ENCODE peak calls at places on chromosomes 12 and 14, in four cellular contexts. A is foreskin fibroblast, Z is AG04450, U is AG09309. N is an unnamed sample.

GRCh38 chr14:58098507-58098906 is 53.5 kb downstream of the ARMH4 start:
- DNase-seq in A (no peak), Z (no peak), U (no peak), N (no peak)

GRCh38 chr14:105187116-105187515 is 6.0 kb upstream of the NUDT14 start:
- DNase-seq in A (no peak), Z (no peak), U (no peak), N (no peak)

GRCh38 chr14:91257328-91258020 is 13.0 kb upstream of the GPR68 start:
- DNase-seq in A (no peak), Z (no peak), U (no peak), N (no peak)

GRCh38 chr12:60209933-60210332 is 614.1 kb downstream of the SLC16A7 start:
- DNase-seq in A (no peak), Z (no peak), U (no peak), N (no peak)

GRCh38 chr14:65222434-65222833 is 120.1 kb upstream of the MAX start:
- DNase-seq in A (peak), Z (no peak), U (peak), N (no peak)

GRCh38 chr12:67661311-67662011 is 12.9 kb downstream of the DYRK2 start:
- DNase-seq in A (peak), Z (no peak), U (peak), N (no peak)

GRCh38 chr14:65156568-65157366 is 54.5 kb upstream of the MAX start:
- DNase-seq in A (peak), Z (peak), U (peak), N (no peak)

GRCh38 chr12:19388131-19388549 is 51.2 kb upstream of the AEBP2 start:
- DNase-seq in A (peak), Z (no peak), U (peak), N (no peak)

GRCh38 chr12:92059976-92060375 is 85.7 kb downstream of the BTG1 start:
- DNase-seq in A (peak), Z (no peak), U (peak), N (no peak)

GRCh38 chr12:92051441-92051840 is 94.2 kb downstream of the BTG1 start:
- DNase-seq in A (no peak), Z (no peak), U (no peak), N (no peak)

GRCh38 chr12:92058664-92059063 is 87.0 kb downstream of the BTG1 start:
- DNase-seq in A (no peak), Z (no peak), U (no peak), N (no peak)

GRCh38 chr12:92056290-92056689 is 89.4 kb downstream of the BTG1 start:
- DNase-seq in A (no peak), Z (no peak), U (no peak), N (no peak)

DNA sequence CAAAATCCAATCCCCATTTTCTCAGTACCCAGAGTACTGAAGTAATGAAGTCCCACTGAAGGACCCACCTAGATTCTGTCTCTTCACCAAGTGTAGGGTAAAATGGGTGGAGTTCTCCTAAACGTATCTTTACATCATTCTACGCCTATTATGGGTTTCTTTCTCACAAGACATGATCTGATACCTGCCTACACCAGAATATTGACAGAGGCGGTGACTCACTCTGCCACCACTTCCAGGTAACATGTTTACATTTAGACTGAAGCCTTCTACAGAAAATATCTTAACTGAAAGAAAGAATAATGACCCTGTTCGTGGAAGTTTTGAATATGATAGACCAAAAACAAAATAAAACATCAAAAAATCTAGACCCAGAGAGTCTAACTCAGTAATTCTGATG is 89.8 kb downstream of the BTG1 start:
- DNase-seq in A (no peak), Z (no peak), U (no peak), N (no peak)
- H3K4me3 ChIP-seq in A (no peak), Z (no peak), U (no peak), N (no peak)

GRCh38 chr14:68896132-68896531 is 83.0 kb downstream of the ACTN1 start:
- DNase-seq in A (no peak), Z (no peak), U (no peak), N (no peak)
- TF ChIP-seq CTCF in A (peak), Z (peak), U (peak), N (peak)

GRCh38 chr14:102784892-102785597 is 7.8 kb downstream of the TRAF3 start:
- DNase-seq in A (no peak), Z (no peak), U (no peak), N (no peak)
- H3K4me3 ChIP-seq in A (no peak), Z (no peak), U (no peak), N (no peak)

DNA sequence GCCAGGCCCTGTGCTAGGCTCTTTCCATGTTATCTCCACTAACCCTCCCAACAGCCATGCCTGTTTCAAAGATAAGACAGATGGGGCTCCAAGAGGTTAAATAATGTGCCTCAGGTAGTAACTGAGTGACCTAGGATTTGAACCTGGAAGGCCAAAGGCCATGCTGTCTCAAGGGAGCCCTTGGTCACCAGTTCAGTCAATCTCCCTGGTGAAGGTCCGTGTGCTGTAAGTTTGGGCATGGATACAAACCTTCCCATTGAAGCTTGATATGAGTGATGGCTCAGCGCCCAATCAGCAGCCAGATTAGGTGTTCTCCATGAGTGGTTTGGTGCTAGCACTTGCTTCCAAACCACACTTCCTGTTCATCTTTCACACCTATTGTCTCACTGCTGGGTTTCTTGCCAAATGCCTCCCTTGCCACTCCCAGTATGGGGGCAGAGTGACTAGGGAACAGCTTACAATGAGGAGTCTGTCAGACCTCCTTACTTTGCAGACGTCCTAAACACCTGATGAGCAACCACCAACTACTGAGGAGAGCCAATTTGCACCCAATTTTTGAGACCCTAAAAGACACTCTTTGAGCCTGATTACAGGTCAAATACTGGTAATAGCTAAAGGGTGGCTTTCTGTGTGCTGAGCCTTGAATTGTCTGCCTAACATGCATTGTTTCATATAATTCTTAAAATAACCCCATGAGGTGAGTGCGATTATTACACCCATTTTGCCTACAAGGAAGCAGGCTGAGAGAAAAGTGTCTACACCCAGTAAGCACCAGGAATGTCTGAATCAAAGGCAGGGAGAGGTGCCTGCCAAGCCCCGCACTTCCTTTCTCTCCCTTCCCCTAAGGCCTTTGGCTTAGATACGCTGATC is 48.5 kb upstream of the FOS start:
- DNase-seq in A (no peak), Z (no peak), U (no peak), N (peak)
- TF ChIP-seq CTCF in A (no peak), Z (peak), U (peak), N (peak)

GRCh38 chr12:123433615-123434014 is 2.9 kb downstream of the RILPL2 start:
- DNase-seq in A (no peak), Z (no peak), U (no peak), N (no peak)
- H3K4me3 ChIP-seq in A (no peak), Z (no peak), U (no peak), N (no peak)

DNA sequence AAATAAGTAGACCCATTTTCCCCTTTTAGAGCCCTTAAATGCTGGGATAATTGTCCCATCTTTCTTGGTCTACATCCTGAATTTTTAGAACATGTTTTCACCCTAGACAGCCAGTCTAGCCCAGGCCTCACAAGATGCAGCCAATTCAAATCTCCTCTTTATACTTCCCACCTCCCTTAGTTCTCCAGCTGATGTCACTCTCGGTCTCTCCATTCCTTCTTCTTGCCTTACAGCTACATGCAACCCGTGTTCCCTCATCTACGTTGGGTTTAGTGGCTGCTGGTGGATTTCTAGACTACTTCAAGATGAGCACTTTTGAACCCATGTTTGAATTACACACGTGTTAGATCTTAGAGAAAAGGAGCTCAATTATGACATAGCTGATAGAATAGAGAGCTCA is 132.0 kb downstream of the PPM1H start:
- DNase-seq in A (no peak), Z (no peak), U (no peak), N (no peak)
- TF ChIP-seq CTCF in A (no peak), Z (no peak), U (peak), N (peak)

DNA sequence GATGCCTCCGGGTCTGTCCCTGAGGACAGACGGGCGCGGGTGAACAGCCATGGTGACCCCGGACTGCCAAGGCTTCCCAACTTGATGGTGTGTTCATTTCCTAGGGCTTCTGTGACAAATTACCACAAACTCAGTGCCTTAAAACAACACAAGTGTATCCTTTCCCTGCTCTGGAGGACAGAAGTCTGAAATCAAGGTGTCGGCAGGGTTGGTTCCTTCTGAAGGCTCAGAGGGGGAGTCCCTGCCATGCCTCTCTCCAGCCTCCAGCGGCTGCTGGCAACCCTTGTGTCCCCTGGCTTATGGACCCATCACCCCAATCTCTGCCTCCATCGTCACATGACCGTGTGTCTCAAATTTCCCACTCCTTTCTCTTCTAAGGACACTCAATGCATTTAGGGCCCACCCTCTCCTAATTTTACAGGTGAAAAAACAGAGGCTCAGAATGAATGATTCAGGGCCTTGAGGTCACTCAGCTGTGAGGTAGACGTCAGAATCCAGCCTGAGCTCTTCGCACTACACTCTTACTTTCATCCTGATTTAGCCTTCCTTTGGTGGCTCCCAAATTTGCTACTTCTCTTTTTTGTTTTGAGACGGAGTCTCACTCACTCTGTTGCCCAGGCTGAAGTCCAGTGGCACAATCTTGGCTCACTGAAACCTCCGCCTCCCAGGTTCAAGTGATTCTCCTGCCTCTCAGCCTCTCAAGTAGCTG is 45.4 kb downstream of the VCPKMT start:
- DNase-seq in A (no peak), Z (no peak), U (no peak), N (no peak)
- H3K4me3 ChIP-seq in A (no peak), Z (no peak), U (no peak), N (no peak)

GRCh38 chr14:93346926-93347721 is at the start of gene COX8C:
- DNase-seq in A (no peak), Z (no peak), U (no peak), N (no peak)
- TF ChIP-seq CTCF in A (no peak), Z (no peak), U (no peak), N (no peak)

N was measured in retinal pigment epithelial cell.